ENCODE peak calls at places on chromosomes 7 and 10, in eight cellular contexts. One of them, this sample, is unnamed.

GRCh38 chr7:105992888-105993287 is 29.8 kb downstream of the CDHR3 start:
- DNase-seq in head of caudate nucleus: no peak
- DNase-seq in NCI-H460: no peak
- DNase-seq in activated CD4-positive, alpha-beta memory T cell treated with anti-CD3 and anti-CD28 coated beads for 36 hours: no peak
- DNase-seq in renal cortical epithelial cell: no peak
- DNase-seq in transverse colon: no peak
- DNase-seq in upper lobe of right lung: no peak
- DNase-seq in activated naive CD8-positive, alpha-beta T cell treated with anti-CD3 and anti-CD28 coated beads for 36 hours: no peak
- DNase-seq in this sample: no peak

GRCh38 chr10:99368646-99369045 is 39.5 kb downstream of the CNNM1 start:
- DNase-seq in renal cortical epithelial cell: peak
- DNase-seq in upper lobe of right lung: no peak
- DNase-seq in activated naive CD8-positive, alpha-beta T cell treated with anti-CD3 and anti-CD28 coated beads for 36 hours: no peak
- DNase-seq in NCI-H460: no peak
- DNase-seq in head of caudate nucleus: no peak
- DNase-seq in activated CD4-positive, alpha-beta memory T cell treated with anti-CD3 and anti-CD28 coated beads for 36 hours: no peak
- DNase-seq in transverse colon: no peak
- DNase-seq in this sample: no peak

GRCh38 chr7:35993663-35994622 is 159.1 kb upstream of the EEPD1 start:
- DNase-seq in NCI-H460: peak
- DNase-seq in upper lobe of right lung: no peak
- DNase-seq in transverse colon: peak
- DNase-seq in renal cortical epithelial cell: no peak
- DNase-seq in activated naive CD8-positive, alpha-beta T cell treated with anti-CD3 and anti-CD28 coated beads for 36 hours: no peak
- DNase-seq in head of caudate nucleus: no peak
- DNase-seq in activated CD4-positive, alpha-beta memory T cell treated with anti-CD3 and anti-CD28 coated beads for 36 hours: no peak
- DNase-seq in this sample: no peak

GRCh38 chr10:103666109-103666508 is 172.6 kb downstream of the NEURL1 start:
- DNase-seq in activated CD4-positive, alpha-beta memory T cell treated with anti-CD3 and anti-CD28 coated beads for 36 hours: peak
- DNase-seq in activated naive CD8-positive, alpha-beta T cell treated with anti-CD3 and anti-CD28 coated beads for 36 hours: no peak
- DNase-seq in head of caudate nucleus: no peak
- DNase-seq in NCI-H460: no peak
- DNase-seq in transverse colon: no peak
- DNase-seq in upper lobe of right lung: no peak
- DNase-seq in renal cortical epithelial cell: no peak
- DNase-seq in this sample: no peak

GRCh38 chr7:49850921-49851613 is 77.6 kb downstream of the VWC2 start:
- DNase-seq in transverse colon: no peak
- DNase-seq in head of caudate nucleus: no peak
- DNase-seq in renal cortical epithelial cell: no peak
- DNase-seq in activated CD4-positive, alpha-beta memory T cell treated with anti-CD3 and anti-CD28 coated beads for 36 hours: no peak
- DNase-seq in activated naive CD8-positive, alpha-beta T cell treated with anti-CD3 and anti-CD28 coated beads for 36 hours: no peak
- DNase-seq in NCI-H460: no peak
- DNase-seq in upper lobe of right lung: no peak
- DNase-seq in this sample: no peak

GRCh38 chr7:124032369-124033092 is at the start of gene TMEM229A:
- DNase-seq in renal cortical epithelial cell: peak
- DNase-seq in activated CD4-positive, alpha-beta memory T cell treated with anti-CD3 and anti-CD28 coated beads for 36 hours: peak
- DNase-seq in upper lobe of right lung: peak
- DNase-seq in head of caudate nucleus: peak
- DNase-seq in transverse colon: peak
- DNase-seq in NCI-H460: peak
- DNase-seq in activated naive CD8-positive, alpha-beta T cell treated with anti-CD3 and anti-CD28 coated beads for 36 hours: no peak
- DNase-seq in this sample: peak

GRCh38 chr7:101817031-101817929 is at the start of gene CUX1:
- DNase-seq in activated CD4-positive, alpha-beta memory T cell treated with anti-CD3 and anti-CD28 coated beads for 36 hours: peak
- DNase-seq in renal cortical epithelial cell: no peak
- DNase-seq in head of caudate nucleus: peak
- DNase-seq in transverse colon: peak
- DNase-seq in activated naive CD8-positive, alpha-beta T cell treated with anti-CD3 and anti-CD28 coated beads for 36 hours: peak
- DNase-seq in upper lobe of right lung: peak
- DNase-seq in NCI-H460: no peak
- DNase-seq in this sample: no peak

GRCh38 chr7:18350678-18351077 is 144.9 kb upstream of the HDAC9 start:
- DNase-seq in upper lobe of right lung: no peak
- DNase-seq in activated naive CD8-positive, alpha-beta T cell treated with anti-CD3 and anti-CD28 coated beads for 36 hours: no peak
- DNase-seq in NCI-H460: no peak
- DNase-seq in renal cortical epithelial cell: no peak
- DNase-seq in transverse colon: no peak
- DNase-seq in activated CD4-positive, alpha-beta memory T cell treated with anti-CD3 and anti-CD28 coated beads for 36 hours: no peak
- DNase-seq in head of caudate nucleus: no peak
- DNase-seq in this sample: no peak

GRCh38 chr10:88361995-88362540 is 221.1 kb downstream of the RNLS start:
- DNase-seq in head of caudate nucleus: no peak
- DNase-seq in activated naive CD8-positive, alpha-beta T cell treated with anti-CD3 and anti-CD28 coated beads for 36 hours: no peak
- DNase-seq in activated CD4-positive, alpha-beta memory T cell treated with anti-CD3 and anti-CD28 coated beads for 36 hours: no peak
- DNase-seq in upper lobe of right lung: no peak
- DNase-seq in renal cortical epithelial cell: no peak
- DNase-seq in NCI-H460: no peak
- DNase-seq in transverse colon: no peak
- DNase-seq in this sample: no peak

GRCh38 chr10:95864906-95865813 is 42.6 kb upstream of the CC2D2B start:
- DNase-seq in activated naive CD8-positive, alpha-beta T cell treated with anti-CD3 and anti-CD28 coated beads for 36 hours: peak
- DNase-seq in head of caudate nucleus: peak
- DNase-seq in upper lobe of right lung: no peak
- DNase-seq in activated CD4-positive, alpha-beta memory T cell treated with anti-CD3 and anti-CD28 coated beads for 36 hours: peak
- DNase-seq in renal cortical epithelial cell: peak
- DNase-seq in NCI-H460: peak
- DNase-seq in transverse colon: peak
- DNase-seq in this sample: peak

GRCh38 chr7:136528329-136528728 is 340.1 kb upstream of the CHRM2 start:
- DNase-seq in transverse colon: no peak
- DNase-seq in NCI-H460: peak
- DNase-seq in renal cortical epithelial cell: peak
- DNase-seq in head of caudate nucleus: no peak
- DNase-seq in activated CD4-positive, alpha-beta memory T cell treated with anti-CD3 and anti-CD28 coated beads for 36 hours: no peak
- DNase-seq in activated naive CD8-positive, alpha-beta T cell treated with anti-CD3 and anti-CD28 coated beads for 36 hours: no peak
- DNase-seq in upper lobe of right lung: no peak
- DNase-seq in this sample: no peak

GRCh38 chr7:7182156-7183060 is at the start of gene C1GALT1:
- DNase-seq in renal cortical epithelial cell: peak
- DNase-seq in upper lobe of right lung: peak
- DNase-seq in activated CD4-positive, alpha-beta memory T cell treated with anti-CD3 and anti-CD28 coated beads for 36 hours: peak
- DNase-seq in transverse colon: peak
- DNase-seq in head of caudate nucleus: peak
- DNase-seq in NCI-H460: peak
- DNase-seq in activated naive CD8-positive, alpha-beta T cell treated with anti-CD3 and anti-CD28 coated beads for 36 hours: peak
- DNase-seq in this sample: peak

GRCh38 chr10:1169981-1170866 is 114.0 kb downstream of the WDR37 start:
- DNase-seq in activated naive CD8-positive, alpha-beta T cell treated with anti-CD3 and anti-CD28 coated beads for 36 hours: no peak
- DNase-seq in NCI-H460: no peak
- DNase-seq in transverse colon: no peak
- DNase-seq in head of caudate nucleus: no peak
- DNase-seq in activated CD4-positive, alpha-beta memory T cell treated with anti-CD3 and anti-CD28 coated beads for 36 hours: no peak
- DNase-seq in upper lobe of right lung: peak
- DNase-seq in renal cortical epithelial cell: no peak
- DNase-seq in this sample: no peak

This sample was measured in putamen.